ENCODE peak calls at places on chromosome 12, in nine cellular contexts. One of them, this sample, is unnamed.

GRCh38 chr12:71214511-71215285 is 56.9 kb upstream of the TSPAN8 start:
- DNase-seq in mammary epithelial cell: no peak
- DNase-seq in HCT116: no peak
- DNase-seq in endothelial cell of umbilical vein: no peak
- DNase-seq in neural progenitor cell: peak; percentile 70
- DNase-seq in PC-3: no peak
- DNase-seq in PC-9: no peak
- DNase-seq in SK-N-SH: no peak
- DNase-seq in IMR-90: no peak
- DNase-seq in this sample: no peak

GRCh38 chr12:10205251-10205807 is 7.3 kb upstream of the GABARAPL1 start:
- DNase-seq in mammary epithelial cell: no peak
- DNase-seq in HCT116: no peak
- DNase-seq in endothelial cell of umbilical vein: no peak
- DNase-seq in neural progenitor cell: no peak
- DNase-seq in PC-3: peak; percentile 65
- DNase-seq in PC-9: peak; percentile 58
- DNase-seq in SK-N-SH: no peak
- DNase-seq in IMR-90: peak; percentile 53
- DNase-seq in this sample: peak; percentile 70

GRCh38 chr12:53252349-53252916 is 15.7 kb upstream of the ESPL1 start:
- DNase-seq in mammary epithelial cell: peak; percentile 50
- DNase-seq in HCT116: no peak
- DNase-seq in endothelial cell of umbilical vein: no peak
- DNase-seq in neural progenitor cell: no peak
- DNase-seq in PC-3: peak; percentile 82
- DNase-seq in PC-9: peak; percentile 81
- DNase-seq in SK-N-SH: no peak
- DNase-seq in IMR-90: no peak
- DNase-seq in this sample: no peak

GRCh38 chr12:66984962-66985361 is 284.2 kb upstream of the CAND1 start:
- DNase-seq in mammary epithelial cell: peak; percentile 83
- DNase-seq in HCT116: no peak
- DNase-seq in endothelial cell of umbilical vein: no peak
- DNase-seq in neural progenitor cell: no peak
- DNase-seq in PC-3: peak; percentile 85
- DNase-seq in PC-9: no peak
- DNase-seq in SK-N-SH: no peak
- DNase-seq in IMR-90: no peak
- DNase-seq in this sample: peak; percentile 17

GRCh38 chr12:27644446-27644845 is 51.8 kb upstream of the REP15 start:
- DNase-seq in mammary epithelial cell: no peak
- DNase-seq in HCT116: no peak
- DNase-seq in endothelial cell of umbilical vein: peak; percentile 55
- DNase-seq in neural progenitor cell: no peak
- DNase-seq in PC-3: peak; percentile 45
- DNase-seq in PC-9: no peak
- DNase-seq in SK-N-SH: no peak
- DNase-seq in IMR-90: peak; percentile 60
- DNase-seq in this sample: no peak

GRCh38 chr12:4766445-4766844 is 46.2 kb downstream of the GALNT8 start:
- DNase-seq in mammary epithelial cell: no peak
- DNase-seq in HCT116: no peak
- DNase-seq in endothelial cell of umbilical vein: no peak
- DNase-seq in neural progenitor cell: no peak
- DNase-seq in PC-3: no peak
- DNase-seq in PC-9: no peak
- DNase-seq in SK-N-SH: no peak
- DNase-seq in IMR-90: no peak
- DNase-seq in this sample: no peak

GRCh38 chr12:54370218-54370730 is 6.0 kb upstream of the GPR84 start:
- DNase-seq in mammary epithelial cell: peak; percentile 65
- DNase-seq in HCT116: no peak
- DNase-seq in endothelial cell of umbilical vein: peak; percentile 79
- DNase-seq in neural progenitor cell: peak; percentile 92
- DNase-seq in PC-3: peak; percentile 86
- DNase-seq in PC-9: peak; percentile 83
- DNase-seq in SK-N-SH: peak; percentile 84
- DNase-seq in IMR-90: peak; percentile 77
- DNase-seq in this sample: no peak

GRCh38 chr12:108854453-108855283 is 2.7 kb downstream of the SSH1 start:
- DNase-seq in mammary epithelial cell: peak; percentile 99
- DNase-seq in HCT116: peak; percentile 98
- DNase-seq in endothelial cell of umbilical vein: peak; percentile 98
- DNase-seq in neural progenitor cell: no peak
- DNase-seq in PC-3: peak; percentile 87
- DNase-seq in PC-9: peak; percentile 53
- DNase-seq in SK-N-SH: no peak
- DNase-seq in IMR-90: peak; percentile 100
- DNase-seq in this sample: no peak

GRCh38 chr12:3224530-3224903 is 147.3 kb downstream of the TSPAN9 start:
- DNase-seq in mammary epithelial cell: no peak
- DNase-seq in HCT116: no peak
- DNase-seq in endothelial cell of umbilical vein: no peak
- DNase-seq in neural progenitor cell: no peak
- DNase-seq in PC-3: no peak
- DNase-seq in PC-9: no peak
- DNase-seq in SK-N-SH: peak; percentile 69
- DNase-seq in IMR-90: no peak
- DNase-seq in this sample: no peak

GRCh38 chr12:3220382-3221321 is 143.5 kb downstream of the TSPAN9 start:
- DNase-seq in mammary epithelial cell: no peak
- DNase-seq in HCT116: no peak
- DNase-seq in endothelial cell of umbilical vein: no peak
- DNase-seq in neural progenitor cell: no peak
- DNase-seq in PC-3: no peak
- DNase-seq in PC-9: no peak
- DNase-seq in SK-N-SH: no peak
- DNase-seq in IMR-90: no peak
- DNase-seq in this sample: no peak

GRCh38 chr12:3222306-3222705 is 145.1 kb downstream of the TSPAN9 start:
- DNase-seq in mammary epithelial cell: no peak
- DNase-seq in HCT116: no peak
- DNase-seq in endothelial cell of umbilical vein: no peak
- DNase-seq in neural progenitor cell: no peak
- DNase-seq in PC-3: no peak
- DNase-seq in PC-9: no peak
- DNase-seq in SK-N-SH: peak; percentile 59
- DNase-seq in IMR-90: no peak
- DNase-seq in this sample: no peak

GRCh38 chr12:3223601-3224529 is 146.7 kb downstream of the TSPAN9 start:
- DNase-seq in mammary epithelial cell: no peak
- DNase-seq in HCT116: no peak
- DNase-seq in endothelial cell of umbilical vein: no peak
- DNase-seq in neural progenitor cell: no peak
- DNase-seq in PC-3: no peak
- DNase-seq in PC-9: no peak
- DNase-seq in SK-N-SH: no peak
- DNase-seq in IMR-90: no peak
- DNase-seq in this sample: no peak

GRCh38 chr12:3222935-3223334 is 145.8 kb downstream of the TSPAN9 start:
- DNase-seq in mammary epithelial cell: no peak
- DNase-seq in HCT116: no peak
- DNase-seq in endothelial cell of umbilical vein: no peak
- DNase-seq in neural progenitor cell: no peak
- DNase-seq in PC-3: no peak
- DNase-seq in PC-9: no peak
- DNase-seq in SK-N-SH: no peak
- DNase-seq in IMR-90: no peak
- DNase-seq in this sample: no peak
- H4K20me1 ChIP-seq in mammary epithelial cell: no peaks in the 10 kb centered on the region
- H4K20me1 ChIP-seq in HCT116: no peaks in the 10 kb centered on the region
- H4K20me1 ChIP-seq in endothelial cell of umbilical vein: no peaks in the 10 kb centered on the region
- H4K20me1 ChIP-seq in neural progenitor cell: peaks cover 13% of the 10 kb centered on the region
- H4K20me1 ChIP-seq in PC-3: no peaks in the 10 kb centered on the region
- H4K20me1 ChIP-seq in PC-9: no peaks in the 10 kb centered on the region
- H4K20me1 ChIP-seq in SK-N-SH: no peaks in the 10 kb centered on the region
- H4K20me1 ChIP-seq in IMR-90: peaks cover 3% of the 10 kb centered on the region
- H4K20me1 ChIP-seq in this sample: no peaks in the 10 kb centered on the region

GRCh38 chr12:124478985-124479645 is 88.3 kb downstream of the NCOR2 start:
- DNase-seq in mammary epithelial cell: no peak
- DNase-seq in HCT116: no peak
- DNase-seq in endothelial cell of umbilical vein: no peak
- DNase-seq in neural progenitor cell: no peak
- DNase-seq in PC-3: no peak
- DNase-seq in PC-9: no peak
- DNase-seq in SK-N-SH: no peak
- DNase-seq in IMR-90: no peak
- DNase-seq in this sample: no peak

GRCh38 chr12:124480469-124481256 is 86.7 kb downstream of the NCOR2 start:
- DNase-seq in mammary epithelial cell: peak; percentile 63
- DNase-seq in HCT116: no peak
- DNase-seq in endothelial cell of umbilical vein: no peak
- DNase-seq in neural progenitor cell: no peak
- DNase-seq in PC-3: peak; percentile 87
- DNase-seq in PC-9: peak; percentile 98
- DNase-seq in SK-N-SH: peak; percentile 85
- DNase-seq in IMR-90: peak; percentile 47
- DNase-seq in this sample: peak; percentile 26

GRCh38 chr12:124479680-124480468 is 87.5 kb downstream of the NCOR2 start:
- DNase-seq in mammary epithelial cell: no peak
- DNase-seq in HCT116: no peak
- DNase-seq in endothelial cell of umbilical vein: no peak
- DNase-seq in neural progenitor cell: peak; percentile 37
- DNase-seq in PC-3: no peak
- DNase-seq in PC-9: peak; percentile 70
- DNase-seq in SK-N-SH: no peak
- DNase-seq in IMR-90: no peak
- DNase-seq in this sample: no peak

GRCh38 chr12:124477109-124477915 is 90.1 kb downstream of the NCOR2 start:
- DNase-seq in mammary epithelial cell: no peak
- DNase-seq in HCT116: no peak
- DNase-seq in endothelial cell of umbilical vein: no peak
- DNase-seq in neural progenitor cell: no peak
- DNase-seq in PC-3: no peak
- DNase-seq in PC-9: no peak
- DNase-seq in SK-N-SH: no peak
- DNase-seq in IMR-90: no peak
- DNase-seq in this sample: no peak

GRCh38 chr12:124478416-124478815 is 89.0 kb downstream of the NCOR2 start:
- DNase-seq in mammary epithelial cell: no peak
- DNase-seq in HCT116: no peak
- DNase-seq in endothelial cell of umbilical vein: no peak
- DNase-seq in neural progenitor cell: no peak
- DNase-seq in PC-3: no peak
- DNase-seq in PC-9: no peak
- DNase-seq in SK-N-SH: no peak
- DNase-seq in IMR-90: no peak
- DNase-seq in this sample: no peak
- H4K20me1 ChIP-seq in mammary epithelial cell: peaks cover 4% of the 10 kb centered on the region
- H4K20me1 ChIP-seq in HCT116: no peaks in the 10 kb centered on the region
- H4K20me1 ChIP-seq in endothelial cell of umbilical vein: no peaks in the 10 kb centered on the region
- H4K20me1 ChIP-seq in neural progenitor cell: peaks cover 29% of the 10 kb centered on the region
- H4K20me1 ChIP-seq in PC-3: no peaks in the 10 kb centered on the region
- H4K20me1 ChIP-seq in PC-9: peaks cover 34% of the 10 kb centered on the region
- H4K20me1 ChIP-seq in SK-N-SH: peaks cover 36% of the 10 kb centered on the region
- H4K20me1 ChIP-seq in IMR-90: peaks cover 49% of the 10 kb centered on the region
- H4K20me1 ChIP-seq in this sample: peaks cover 15% of the 10 kb centered on the region

GRCh38 chr12:106311139-106311538 is 8.6 kb downstream of the TCP11L2 start:
- DNase-seq in mammary epithelial cell: no peak
- DNase-seq in HCT116: no peak
- DNase-seq in endothelial cell of umbilical vein: no peak
- DNase-seq in neural progenitor cell: no peak
- DNase-seq in PC-3: no peak
- DNase-seq in PC-9: no peak
- DNase-seq in SK-N-SH: no peak
- DNase-seq in IMR-90: no peak
- DNase-seq in this sample: no peak

GRCh38 chr12:106307176-106307575 is 4.6 kb downstream of the TCP11L2 start:
- DNase-seq in mammary epithelial cell: no peak
- DNase-seq in HCT116: no peak
- DNase-seq in endothelial cell of umbilical vein: no peak
- DNase-seq in neural progenitor cell: no peak
- DNase-seq in PC-3: peak; percentile 76
- DNase-seq in PC-9: no peak
- DNase-seq in SK-N-SH: no peak
- DNase-seq in IMR-90: no peak
- DNase-seq in this sample: no peak

GRCh38 chr12:106308611-106309010 is 6.1 kb downstream of the TCP11L2 start:
- DNase-seq in mammary epithelial cell: no peak
- DNase-seq in HCT116: no peak
- DNase-seq in endothelial cell of umbilical vein: no peak
- DNase-seq in neural progenitor cell: no peak
- DNase-seq in PC-3: no peak
- DNase-seq in PC-9: no peak
- DNase-seq in SK-N-SH: no peak
- DNase-seq in IMR-90: no peak
- DNase-seq in this sample: no peak

GRCh38 chr12:106310687-106311086 is 8.2 kb downstream of the TCP11L2 start:
- DNase-seq in mammary epithelial cell: no peak
- DNase-seq in HCT116: no peak
- DNase-seq in endothelial cell of umbilical vein: no peak
- DNase-seq in neural progenitor cell: no peak
- DNase-seq in PC-3: no peak
- DNase-seq in PC-9: no peak
- DNase-seq in SK-N-SH: no peak
- DNase-seq in IMR-90: no peak
- DNase-seq in this sample: no peak

DNA sequence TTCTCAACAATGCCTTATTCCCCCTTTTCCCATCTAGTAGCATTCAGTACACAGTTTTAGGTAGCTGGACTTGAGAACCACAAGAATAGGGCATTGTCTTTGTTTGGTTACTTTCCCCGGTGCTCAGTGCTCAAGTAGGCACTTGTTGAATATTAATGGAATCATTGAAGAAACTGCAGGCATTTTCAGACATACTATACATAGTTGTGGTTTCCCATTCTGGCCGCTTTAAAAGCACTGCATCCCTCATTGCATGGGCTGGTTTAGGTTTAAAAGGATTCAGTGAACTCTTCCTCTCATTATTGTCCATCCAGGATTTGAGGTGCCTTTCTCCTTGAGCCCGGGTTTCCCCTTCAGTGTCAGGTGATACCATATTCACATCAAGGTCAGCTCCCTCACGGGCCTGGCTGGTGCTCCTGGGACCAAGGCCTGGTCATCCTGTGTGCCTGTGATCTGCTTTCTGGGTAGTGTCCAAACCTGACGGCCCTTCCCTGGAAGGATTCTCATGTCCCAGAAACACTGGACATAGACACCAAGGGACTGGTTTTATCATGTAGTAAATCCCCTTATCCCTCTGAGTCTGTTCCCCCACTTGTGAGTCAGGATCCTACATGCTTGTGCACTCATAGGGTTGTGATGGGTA is 7.3 kb downstream of the TCP11L2 start:
- DNase-seq in mammary epithelial cell: peak; percentile 80
- DNase-seq in HCT116: no peak
- DNase-seq in endothelial cell of umbilical vein: no peak
- DNase-seq in neural progenitor cell: no peak
- DNase-seq in PC-3: peak; percentile 37
- DNase-seq in PC-9: peak; percentile 10
- DNase-seq in SK-N-SH: no peak
- DNase-seq in IMR-90: peak; percentile 75
- DNase-seq in this sample: no peak
- H4K20me1 ChIP-seq in mammary epithelial cell: no peaks in the 10 kb centered on the region
- H4K20me1 ChIP-seq in HCT116: no peaks in the 10 kb centered on the region
- H4K20me1 ChIP-seq in endothelial cell of umbilical vein: no peaks in the 10 kb centered on the region
- H4K20me1 ChIP-seq in neural progenitor cell: no peaks in the 10 kb centered on the region
- H4K20me1 ChIP-seq in PC-3: no peaks in the 10 kb centered on the region
- H4K20me1 ChIP-seq in PC-9: no peaks in the 10 kb centered on the region
- H4K20me1 ChIP-seq in SK-N-SH: no peaks in the 10 kb centered on the region
- H4K20me1 ChIP-seq in IMR-90: no peaks in the 10 kb centered on the region
- H4K20me1 ChIP-seq in this sample: no peaks in the 10 kb centered on the region

DNA sequence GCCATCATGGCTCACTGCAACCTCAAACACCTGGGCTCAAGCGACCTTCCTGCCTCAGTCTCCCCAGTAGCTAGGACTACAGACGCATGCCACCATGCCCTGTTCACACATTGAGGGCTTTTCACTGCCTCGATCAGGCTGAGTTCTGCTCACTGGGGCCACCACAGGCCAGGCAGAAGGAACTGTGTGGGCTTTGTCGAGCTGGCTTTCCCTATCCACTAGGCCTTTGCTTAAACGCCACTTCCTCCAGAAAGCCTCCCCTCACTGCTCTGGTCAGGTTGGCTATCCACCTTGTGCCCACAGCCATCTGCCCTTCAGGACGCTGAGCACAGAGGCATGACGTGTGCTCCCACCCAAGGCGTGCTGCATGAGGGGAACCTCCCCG is 45.2 kb downstream of the MLXIP start:
- DNase-seq in mammary epithelial cell: no peak
- DNase-seq in HCT116: no peak
- DNase-seq in endothelial cell of umbilical vein: no peak
- DNase-seq in neural progenitor cell: peak; percentile 0
- DNase-seq in PC-3: no peak
- DNase-seq in PC-9: no peak
- DNase-seq in SK-N-SH: no peak
- DNase-seq in IMR-90: no peak
- DNase-seq in this sample: no peak
- H4K20me1 ChIP-seq in mammary epithelial cell: no peaks in the 10 kb centered on the region
- H4K20me1 ChIP-seq in HCT116: no peaks in the 10 kb centered on the region
- H4K20me1 ChIP-seq in endothelial cell of umbilical vein: no peaks in the 10 kb centered on the region
- H4K20me1 ChIP-seq in neural progenitor cell: no peaks in the 10 kb centered on the region
- H4K20me1 ChIP-seq in PC-3: peaks cover 4% of the 10 kb centered on the region
- H4K20me1 ChIP-seq in PC-9: peaks cover 8% of the 10 kb centered on the region
- H4K20me1 ChIP-seq in SK-N-SH: peaks cover 13% of the 10 kb centered on the region
- H4K20me1 ChIP-seq in IMR-90: peaks cover 36% of the 10 kb centered on the region
- H4K20me1 ChIP-seq in this sample: no peaks in the 10 kb centered on the region

This sample was measured in keratinocyte.